ENCODE peak calls at places on chromosomes 13 and 19, in seven cellular contexts. B, F, X, J, D, P and R are unnamed samples.

GRCh38 chr19:47582320-47582909 is 9.5 kb upstream of the ZNF541 start:
- DNase-seq in J (no peak), X (no peak), B (peak), P (no peak), D (no peak), F (no peak), R (no peak)

GRCh38 chr19:43545276-43545675 is 12.3 kb downstream of the ZNF575 start:
- DNase-seq in B (no peak), X (no peak), F (no peak), D (peak), P (no peak), J (no peak), R (no peak)

GRCh38 chr19:28393574-28394336 is 819.2 kb downstream of the UQCRFS1 start:
- DNase-seq in P (no peak), X (no peak), F (no peak), B (no peak), J (no peak), D (no peak), R (no peak)

GRCh38 chr19:49528211-49528771 is 488 bp downstream of the RCN3 start:
- DNase-seq in F (no peak), B (peak), P (peak), D (peak), J (no peak), X (no peak), R (no peak)

GRCh38 chr13:27264181-27264580 is 6.4 kb upstream of the RASL11A start:
- DNase-seq in J (no peak), F (no peak), B (peak), X (no peak), D (no peak), P (no peak), R (no peak)

GRCh38 chr13:65112123-65113075 is 2117.7 kb downstream of the PCDH9 start:
- DNase-seq in D (no peak), B (peak), F (no peak), J (no peak), X (no peak), P (no peak), R (no peak)

GRCh38 chr19:38394488-38394887 is 6.0 kb downstream of the SPRED3 start:
- DNase-seq in B (no peak), P (no peak), X (no peak), J (no peak), D (no peak), F (peak), R (no peak)

GRCh38 chr13:55661505-55661904 is 1479.2 kb upstream of the PRR20A start:
- DNase-seq in X (no peak), F (no peak), D (no peak), P (no peak), J (no peak), B (no peak), R (no peak)

GRCh38 chr19:21260164-21260847 is 68.9 kb downstream of the ZNF708 start:
- DNase-seq in P (no peak), D (no peak), B (no peak), F (no peak), X (no peak), J (no peak), R (no peak)

GRCh38 chr13:75016225-75016624 is 465.7 kb downstream of the TBC1D4 start:
- DNase-seq in B (no peak), P (no peak), F (no peak), X (no peak), D (no peak), J (no peak), R (no peak)

GRCh38 chr13:94660695-94661324 is 51.5 kb downstream of the SOX21 start:
- DNase-seq in B (peak), D (no peak), P (no peak), X (no peak), F (peak), J (no peak), R (no peak)

GRCh38 chr19:3463959-3464796 is 16.1 kb downstream of the SMIM24 start:
- DNase-seq in B (no peak), X (no peak), J (no peak), F (no peak), D (no peak), P (no peak), R (no peak)

GRCh38 chr19:33905473-33905936 is 108.8 kb downstream of the KCTD15 start:
- DNase-seq in P (no peak), X (peak), F (no peak), D (no peak), B (no peak), J (peak), R (no peak)

GRCh38 chr13:46181799-46182490 is at the start of gene LCP1:
- DNase-seq in P (no peak), J (no peak), F (no peak), X (no peak), D (no peak), B (no peak), R (no peak)

GRCh38 chr13:102869948-102870676 is 24.3 kb downstream of the ERCC5 start:
- DNase-seq in B (peak), F (no peak), J (no peak), X (no peak), D (no peak), P (no peak), R (no peak)

GRCh38 chr19:47274891-47275865 is 493 bp downstream of the INAFM1 start:
- DNase-seq in F (peak), P (peak), J (no peak), B (no peak), D (peak), X (no peak), R (no peak)

GRCh38 chr13:41931337-41931736 is 29.6 kb downstream of the VWA8 start:
- DNase-seq in D (no peak), F (no peak), J (no peak), X (no peak), B (peak), P (no peak), R (no peak)

GRCh38 chr19:7177926-7178325 is 108.4 kb downstream of the ZNF557 start:
- DNase-seq in P (no peak), X (no peak), B (peak), J (no peak), D (no peak), F (no peak), R (no peak)

GRCh38 chr13:28031220-28031903 is 42.9 kb upstream of the URAD start:
- DNase-seq in X (no peak), J (peak), P (peak), F (no peak), D (no peak), B (no peak), R (no peak)

GRCh38 chr13:103187621-103188020 is 121.4 kb upstream of the SLC10A2 start:
- DNase-seq in P (no peak), B (no peak), J (no peak), F (no peak), D (no peak), X (no peak), R (peak)

GRCh38 chr13:84542348-84542747 is 660.1 kb upstream of the SLITRK1 start:
- DNase-seq in D (no peak), B (no peak), J (no peak), F (no peak), P (no peak), X (no peak), R (no peak)

GRCh38 chr19:13016628-13017305 is 21.5 kb downstream of the NFIX start:
- DNase-seq in B (no peak), P (no peak), X (no peak), F (no peak), J (no peak), D (no peak), R (no peak)

GRCh38 chr13:111539791-111540446 is 219.5 kb downstream of the TEX29 start:
- DNase-seq in P (no peak), J (no peak), F (no peak), X (no peak), D (peak), B (no peak), R (no peak)

GRCh38 chr19:45637890-45638667 is 1.1 kb downstream of the EML2 start:
- DNase-seq in X (no peak), F (no peak), J (no peak), P (no peak), B (no peak), D (no peak), R (no peak)

GRCh38 chr13:111506621-111507020 is 186.2 kb downstream of the TEX29 start:
- DNase-seq in P (no peak), X (no peak), F (no peak), B (no peak), D (peak), J (no peak), R (no peak)